ENCODE peak calls at places on chromosomes 16 and 17, in seven cellular contexts. R is omental fat pad, Z is neural crest cell, B is GM12865, C is pancreas, F is epithelial cell of esophagus, E is progenitor cell of endocrine pancreas. D is an unnamed sample.

GRCh38 chr17:79574108-79574507 is 36.7 kb downstream of the RBFOX3 start:
- DNase-seq in R (no peak), Z (no peak), B (no peak), C (no peak), F (no peak), E (no peak), D (no peak)

GRCh38 chr16:4734730-4735575 is 616 bp downstream of the DNAAF8 start:
- DNase-seq in R (peak; percentile 83), Z (peak; percentile 88), B (peak; percentile 92), C (peak; percentile 92), F (peak; percentile 81), E (peak; percentile 75), D (peak; percentile 73)

GRCh38 chr17:58341861-58342475 is 10.0 kb downstream of the SUPT4H1 start:
- DNase-seq in R (no peak), Z (no peak), B (no peak), C (no peak), F (no peak), E (no peak), D (no peak)

GRCh38 chr17:61397086-61397842 is 2.4 kb upstream of the TBX2 start:
- DNase-seq in R (no peak), Z (no peak), B (no peak), C (no peak), F (no peak), E (no peak), D (no peak)

GRCh38 chr16:19688396-19689024 is 29.5 kb downstream of the KNOP1 start:
- DNase-seq in R (no peak), Z (no peak), B (no peak), C (no peak), F (no peak), E (no peak), D (no peak)

GRCh38 chr17:37338847-37339246 is 36.9 kb upstream of the C17orf78 start:
- DNase-seq in R (no peak), Z (no peak), B (no peak), C (no peak), F (no peak), E (no peak), D (no peak)

GRCh38 chr16:31149894-31150890 is at the start of gene PRSS36:
- DNase-seq in R (no peak), Z (no peak), B (no peak), C (no peak), F (no peak), E (no peak), D (peak; percentile 6)

GRCh38 chr17:79814966-79815835 is 18.3 kb upstream of the CBX8 start:
- DNase-seq in R (no peak), Z (no peak), B (no peak), C (peak; percentile 78), F (peak; percentile 60), E (no peak), D (no peak)

GRCh38 chr17:39204245-39204644 is 4.2 kb downstream of the RPL19 start:
- DNase-seq in R (no peak), Z (no peak), B (no peak), C (no peak), F (no peak), E (no peak), D (no peak)

GRCh38 chr17:78996781-78997201 is 12.8 kb downstream of the CANT1 start:
- DNase-seq in R (no peak), Z (no peak), B (no peak), C (no peak), F (no peak), E (no peak), D (no peak)

GRCh38 chr17:37358830-37359681 is 16.7 kb upstream of the C17orf78 start:
- DNase-seq in R (peak; percentile 79), Z (peak; percentile 96), B (peak; percentile 98), C (peak; percentile 95), F (peak; percentile 79), E (peak; percentile 97), D (peak; percentile 80)

GRCh38 chr16:48676836-48677235 is 66.9 kb upstream of the N4BP1 start:
- DNase-seq in R (no peak), Z (no peak), B (no peak), C (no peak), F (peak; percentile 64), E (no peak), D (no peak)

GRCh38 chr17:63699638-63700527 is at the start of gene LIMD2:
- DNase-seq in R (no peak), Z (peak; percentile 57), B (peak; percentile 88), C (peak; percentile 63), F (no peak), E (peak; percentile 60), D (peak; percentile 68)

GRCh38 chr17:33696102-33696501 is 403.0 kb upstream of the ASIC2 start:
- DNase-seq in R (no peak), Z (peak; percentile 22), B (no peak), C (no peak), F (no peak), E (no peak), D (no peak)

GRCh38 chr16:72355561-72355960 is 183.6 kb upstream of the PMFBP1 start:
- DNase-seq in R (no peak), Z (no peak), B (no peak), C (no peak), F (no peak), E (no peak), D (no peak)

GRCh38 chr16:28182183-28182582 is 29.6 kb downstream of the XPO6 start:
- DNase-seq in R (no peak), Z (no peak), B (peak; percentile 33), C (no peak), F (peak; percentile 50), E (no peak), D (no peak)

GRCh38 chr17:45852535-45853297 is 8.0 kb downstream of the SPPL2C start:
- DNase-seq in R (peak; percentile 75), Z (peak; percentile 74), B (peak; percentile 59), C (peak; percentile 53), F (peak; percentile 63), E (peak; percentile 57), D (no peak)

GRCh38 chr17:47810200-47810821 is 11.3 kb downstream of the OSBPL7 start:
- DNase-seq in R (no peak), Z (no peak), B (no peak), C (peak; percentile 93), F (peak; percentile 96), E (peak; percentile 42), D (peak; percentile 48)

GRCh38 chr17:83055911-83056582 is 23.4 kb upstream of the METRNL start:
- DNase-seq in R (no peak), Z (no peak), B (no peak), C (peak; percentile 14), F (peak; percentile 79), E (no peak), D (no peak)

GRCh38 chr16:85086347-85087291 is 25.7 kb downstream of the CIBAR2 start:
- DNase-seq in R (peak; percentile 74), Z (peak; percentile 68), B (peak; percentile 76), C (peak; percentile 32), F (peak; percentile 75), E (peak; percentile 52), D (peak; percentile 85)

GRCh38 chr17:78130439-78131101 is at the start of gene TMC8:
- DNase-seq in R (no peak), Z (no peak), B (peak; percentile 91), C (no peak), F (no peak), E (no peak), D (no peak)

GRCh38 chr17:17805575-17805974 is 31.2 kb downstream of the SREBF1 start:
- DNase-seq in R (no peak), Z (no peak), B (no peak), C (no peak), F (peak; percentile 57), E (no peak), D (no peak)

GRCh38 chr17:80803451-80804428 is 187.9 kb upstream of the CHMP6 start:
- DNase-seq in R (no peak), Z (no peak), B (no peak), C (no peak), F (no peak), E (no peak), D (no peak)

GRCh38 chr17:30165960-30166359 is 49.3 kb downstream of the NSRP1 start:
- DNase-seq in R (no peak), Z (no peak), B (no peak), C (no peak), F (no peak), E (no peak), D (no peak)

GRCh38 chr16:71230122-71230845 is at the start of gene HYDIN:
- DNase-seq in R (no peak), Z (peak; percentile 90), B (no peak), C (peak; percentile 74), F (peak; percentile 76), E (peak; percentile 79), D (peak; percentile 19)

GRCh38 chr17:78997881-78998280 is 11.7 kb downstream of the CANT1 start:
- DNase-seq in R (no peak), Z (no peak), B (no peak), C (no peak), F (no peak), E (no peak), D (no peak)

GRCh38 chr16:78249056-78249455 is 149.6 kb downstream of the WWOX start:
- DNase-seq in R (no peak), Z (no peak), B (no peak), C (peak; percentile 75), F (no peak), E (no peak), D (no peak)
- TF ChIP-seq CTCF in R (no peak), Z (peak; percentile 36), B (no peak), C (peak; percentile 22), F (no peak), E (peak; percentile 46), D (peak; percentile 83)

GRCh38 chr17:60168654-60169053 is 18.9 kb downstream of the CA4 start:
- DNase-seq in R (no peak), Z (no peak), B (no peak), C (no peak), F (no peak), E (no peak), D (no peak)
- TF ChIP-seq CTCF in R (no peak), Z (no peak), B (no peak), C (no peak), F (no peak), E (no peak), D (no peak)

GRCh38 chr17:1076982-1077302 is 80.0 kb downstream of the TIMM22 start:
- DNase-seq in R (no peak), Z (no peak), B (no peak), C (no peak), F (no peak), E (no peak), D (no peak)
- TF ChIP-seq CTCF in R (no peak), Z (no peak), B (no peak), C (no peak), F (no peak), E (no peak), D (no peak)

GRCh38 chr16:87636741-87637140 is 34.4 kb downstream of the JPH3 start:
- DNase-seq in R (no peak), Z (no peak), B (no peak), C (no peak), F (no peak), E (no peak), D (no peak)

GRCh38 chr16:87635541-87636049 is 33.3 kb downstream of the JPH3 start:
- DNase-seq in R (no peak), Z (peak; percentile 55), B (peak; percentile 54), C (peak; percentile 30), F (peak; percentile 54), E (no peak), D (no peak)

GRCh38 chr16:87634411-87634810 is 32.1 kb downstream of the JPH3 start:
- DNase-seq in R (no peak), Z (no peak), B (no peak), C (no peak), F (no peak), E (no peak), D (no peak)

GRCh38 chr16:87637357-87637756 is 35.0 kb downstream of the JPH3 start:
- DNase-seq in R (no peak), Z (no peak), B (no peak), C (no peak), F (no peak), E (no peak), D (no peak)

GRCh38 chr16:87636050-87636684 is 33.9 kb downstream of the JPH3 start:
- DNase-seq in R (peak; percentile 59), Z (peak; percentile 77), B (peak; percentile 65), C (peak; percentile 72), F (peak; percentile 80), E (peak; percentile 66), D (peak; percentile 34)
- TF ChIP-seq CTCF in R (no peak), Z (peak; percentile 71), B (peak; percentile 44), C (peak; percentile 43), F (peak; percentile 66), E (peak; percentile 66), D (peak; percentile 61)

D was measured in D721Med.